ENCODE peak calls at places on chromosome 2, in four cellular contexts. O is H9, W is gastrocnemius medialis, K is SHP77. Y is an unnamed sample.

GRCh38 chr2:24110660-24111303 is 12.4 kb downstream of the PFN4 start:
- DNase-seq in O (no peak), W (no peak), K (no peak), Y (no peak)

GRCh38 chr2:42640261-42640660 is 71.8 kb downstream of the MTA3 start:
- DNase-seq in O (no peak), W (no peak), K (no peak), Y (no peak)

GRCh38 chr2:9753665-9754531 is 89.4 kb upstream of the TAF1B start:
- DNase-seq in O (no peak), W (no peak), K (no peak), Y (no peak)

GRCh38 chr2:26438526-26438925 is 36.8 kb downstream of the DRC1 start:
- DNase-seq in O (no peak), W (no peak), K (no peak), Y (no peak)

GRCh38 chr2:225030089-225030653 is 12.1 kb downstream of the DOCK10 start:
- DNase-seq in O (no peak), W (no peak), K (no peak), Y (no peak)

GRCh38 chr2:11097988-11098387 is 57.3 kb upstream of the SLC66A3 start:
- DNase-seq in O (no peak), W (no peak), K (no peak), Y (no peak)

GRCh38 chr2:175755169-175755568 is 246.9 kb downstream of the LNPK start:
- DNase-seq in O (no peak), W (no peak), K (no peak), Y (no peak)

GRCh38 chr2:216632952-216633615 is at the start of gene IGFBP2:
- DNase-seq in O (peak), W (no peak), K (peak), Y (no peak)

GRCh38 chr2:6880200-6880733 is 2.7 kb downstream of the RSAD2 start:
- DNase-seq in O (no peak), W (no peak), K (no peak), Y (no peak)

GRCh38 chr2:96521219-96521618 is 15.3 kb upstream of the ARID5A start:
- DNase-seq in O (no peak), W (no peak), K (no peak), Y (no peak)

GRCh38 chr2:162968306-162968705 is 129.7 kb upstream of the KCNH7 start:
- DNase-seq in O (no peak), W (no peak), K (no peak), Y (no peak)

GRCh38 chr2:201513271-201513670 is 61.7 kb downstream of the STRADB start:
- DNase-seq in O (no peak), W (no peak), K (no peak), Y (no peak)

GRCh38 chr2:238021327-238021726 is 39.5 kb upstream of the SCLY start:
- DNase-seq in O (no peak), W (no peak), K (no peak), Y (no peak)

GRCh38 chr2:47282621-47283272 is 120.2 kb upstream of the MSH2 start:
- DNase-seq in O (no peak), W (no peak), K (no peak), Y (no peak)

GRCh38 chr2:219661955-219662395 is 34.5 kb downstream of the SLC4A3 start:
- DNase-seq in O (peak), W (no peak), K (no peak), Y (no peak)

GRCh38 chr2:186382932-186383331 is 103.1 kb upstream of the ZC3H15 start:
- DNase-seq in O (no peak), W (no peak), K (no peak), Y (no peak)

GRCh38 chr2:8719528-8719927 is 37.7 kb downstream of the ID2 start:
- DNase-seq in O (no peak), W (no peak), K (no peak), Y (no peak)

GRCh38 chr2:96625571-96626552 is 12.2 kb downstream of the KANSL3 start:
- DNase-seq in O (no peak), W (no peak), K (no peak), Y (no peak)